ENCODE peak calls at places on chromosomes 5 and 9, in eight cellular contexts. A is fibroblast of pulmonary artery; W is NCI-H748 treated with DMSO at 0.1 percent for 48 hours; N is cardiac muscle cell; M is T-helper 1 cell; B is activated CD4-positive, alpha-beta T cell treated with anti-CD3 and anti-CD28 coated beads for 24 hours; S is breast epithelium; R is occipital lobe. T is an unnamed sample.

GRCh38 chr5:123582570-123583293 is 70.8 kb downstream of the CSNK1G3 start:
- DNase-seq in A (no peak), W (no peak), N (no peak), M (no peak), B (no peak), S (no peak), R (no peak), T (no peak)

GRCh38 chr9:137825324-137825991 is 52.1 kb upstream of the CACNA1B start:
- DNase-seq in A (no peak), W (no peak), N (no peak), M (no peak), B (no peak), S (no peak), R (no peak), T (no peak)

GRCh38 chr9:76598971-76599370 is 140.0 kb downstream of the GCNT1 start:
- DNase-seq in A (no peak), W (no peak), N (no peak), M (no peak), B (no peak), S (no peak), R (no peak), T (no peak)

GRCh38 chr9:107484117-107484723 is 5.3 kb downstream of the KLF4 start:
- DNase-seq in A (peak), W (peak), N (peak), M (peak), B (no peak), S (peak), R (no peak), T (peak)

GRCh38 chr9:113921366-113921765 is 45.3 kb downstream of the ZNF618 start:
- DNase-seq in A (no peak), W (no peak), N (no peak), M (no peak), B (no peak), S (no peak), R (no peak), T (no peak)

GRCh38 chr5:129204525-129204924 is 110.0 kb downstream of the ISOC1 start:
- DNase-seq in A (peak), W (no peak), N (no peak), M (no peak), B (no peak), S (no peak), R (no peak), T (no peak)

GRCh38 chr9:15873573-15874177 is 320.8 kb downstream of the CCDC171 start:
- DNase-seq in A (peak), W (peak), N (peak), M (peak), B (no peak), S (no peak), R (no peak), T (peak)

GRCh38 chr5:121744577-121744976 is 107.1 kb upstream of the FTMT start:
- DNase-seq in A (no peak), W (no peak), N (no peak), M (no peak), B (no peak), S (no peak), R (no peak), T (no peak)

GRCh38 chr5:139884144-139884543 is 88.5 kb downstream of the PSD2 start:
- DNase-seq in A (no peak), W (no peak), N (no peak), M (no peak), B (no peak), S (peak), R (no peak), T (no peak)

GRCh38 chr5:97854871-97855762 is 672.1 kb upstream of the RIOK2 start:
- DNase-seq in A (peak), W (no peak), N (no peak), M (no peak), B (no peak), S (no peak), R (no peak), T (peak)

GRCh38 chr9:84000186-84000585 is 19.6 kb downstream of the RMI1 start:
- DNase-seq in A (peak), W (no peak), N (no peak), M (no peak), B (no peak), S (no peak), R (no peak), T (no peak)

GRCh38 chr5:42915306-42915866 is 103.7 kb upstream of the SELENOP start:
- DNase-seq in A (no peak), W (no peak), N (no peak), M (no peak), B (no peak), S (no peak), R (no peak), T (no peak)

GRCh38 chr5:15889001-15889400 is 290.6 kb downstream of the MARCHF11 start:
- DNase-seq in A (no peak), W (no peak), N (no peak), M (no peak), B (no peak), S (no peak), R (no peak), T (no peak)

GRCh38 chr9:89428901-89429890 is 68.7 kb downstream of the SEMA4D start:
- DNase-seq in A (no peak), W (no peak), N (peak), M (peak), B (no peak), S (no peak), R (no peak), T (no peak)

GRCh38 chr5:1386274-1386717 is 41.4 kb upstream of the CLPTM1L start:
- DNase-seq in A (peak), W (peak), N (peak), M (peak), B (peak), S (peak), R (peak), T (peak)

GRCh38 chr9:34976992-34977391 is 12.6 kb upstream of the DNAJB5 start:
- DNase-seq in A (no peak), W (no peak), N (no peak), M (no peak), B (no peak), S (no peak), R (no peak), T (no peak)

GRCh38 chr5:177369913-177370487 is 12.3 kb downstream of the RGS14 start:
- DNase-seq in A (no peak), W (no peak), N (no peak), M (no peak), B (no peak), S (no peak), R (no peak), T (no peak)

GRCh38 chr5:146544232-146544631 is 28.2 kb upstream of the GPR151 start:
- DNase-seq in A (no peak), W (no peak), N (no peak), M (no peak), B (no peak), S (no peak), R (no peak), T (no peak)

GRCh38 chr5:40653221-40654022 is 26.3 kb upstream of the PTGER4 start:
- DNase-seq in A (no peak), W (no peak), N (no peak), M (no peak), B (no peak), S (no peak), R (no peak), T (no peak)

GRCh38 chr5:125277494-125278154 is 531.2 kb upstream of the ZNF608 start:
- DNase-seq in A (peak), W (no peak), N (no peak), M (no peak), B (no peak), S (no peak), R (no peak), T (peak)

GRCh38 chr5:124162782-124163532 is 583.5 kb downstream of the ZNF608 start:
- DNase-seq in A (no peak), W (peak), N (peak), M (no peak), B (no peak), S (no peak), R (peak), T (peak)

GRCh38 chr9:33161011-33161588 is 6.0 kb downstream of the B4GALT1 start:
- DNase-seq in A (peak), W (no peak), N (no peak), M (peak), B (no peak), S (peak), R (no peak), T (peak)

T was measured in astrocyte of the spinal cord.